ENCODE peak calls at places on chromosomes 12 and 14, in six cellular contexts. C is activated CD4-positive, alpha-beta memory T cell treated with anti-CD3 and anti-CD28 coated beads, Interleukin-2, amount 10 ng/mL, durations not matched to agents 7 days and 5 days; S is NCI-H1105 treated with DMSO at 0.1 percent for 48 hours; X is NCI-H1092; V is small intestine; K is transverse colon. G is an unnamed sample.

GRCh38 chr12:57272337-57273151 is 21.6 kb upstream of the STAC3 start:
- DNase-seq in K (no peak), S (no peak), C (no peak), V (no peak), X (no peak), G (no peak)

GRCh38 chr12:117189725-117190209 is 503 bp downstream of the FBXO21 start:
- DNase-seq in V (peak), C (peak), S (peak), K (peak), X (peak), G (peak)

GRCh38 chr12:122406701-122407154 is 15.7 kb downstream of the CLIP1 start:
- DNase-seq in K (no peak), C (no peak), S (no peak), X (no peak), V (no peak), G (no peak)

GRCh38 chr14:82009076-82009475 is 475.4 kb upstream of the SEL1L start:
- DNase-seq in V (peak), S (no peak), C (no peak), K (no peak), X (no peak), G (peak)

GRCh38 chr14:106843951-106844483 is 1317.6 kb downstream of the TMEM121 start:
- DNase-seq in C (peak), X (no peak), V (peak), K (peak), S (peak), G (peak)

GRCh38 chr12:59100585-59100984 is 180.3 kb upstream of the LRIG3 start:
- DNase-seq in K (no peak), V (no peak), C (no peak), S (no peak), X (no peak), G (no peak)

GRCh38 chr12:21891763-21892217 is 49.4 kb downstream of the ABCC9 start:
- DNase-seq in C (no peak), V (no peak), X (no peak), S (no peak), K (peak), G (no peak)

GRCh38 chr12:52171950-52172512 is 19.8 kb downstream of the KRT80 start:
- DNase-seq in K (peak), S (no peak), X (peak), C (peak), V (peak), G (peak)

GRCh38 chr14:71532349-71532748 is 399.9 kb upstream of the RGS6 start:
- DNase-seq in X (no peak), K (no peak), C (no peak), V (no peak), S (no peak), G (no peak)

GRCh38 chr12:126509587-126509986 is 1444.4 kb downstream of the AACS start:
- DNase-seq in X (no peak), S (no peak), K (no peak), C (no peak), V (no peak), G (no peak)

GRCh38 chr14:22668417-22668816 is 24.3 kb upstream of the OR6J1 start:
- DNase-seq in V (peak), S (no peak), K (no peak), X (no peak), C (no peak), G (peak)